ENCODE peak calls at places on chromosomes 5 and 9, in seven cellular contexts. J is neuronal stem cell, A is H9, O is mesenchymal stem cell, N is IMR-90, E is mesendoderm, U is H1. D is an unnamed sample.

GRCh38 chr5:61292130-61292672 is 39.9 kb upstream of the ZSWIM6 start:
- DNase-seq in J (no peak), A (no peak), O (no peak), N (no peak), E (no peak), U (no peak), D (no peak)

GRCh38 chr5:173243215-173243614 is 8.2 kb upstream of the NKX2-5 start:
- DNase-seq in J (no peak), A (no peak), O (no peak), N (no peak), E (no peak), U (no peak), D (no peak)

GRCh38 chr5:171419663-171420428 is 399 bp downstream of the FGF18 start:
- DNase-seq in J (peak; percentile 43), A (peak; percentile 54), O (no peak), N (peak; percentile 29), E (peak; percentile 46), U (no peak), D (no peak)

GRCh38 chr5:55320571-55320970 is 12.8 kb downstream of the MTREX start:
- DNase-seq in J (no peak), A (no peak), O (no peak), N (no peak), E (no peak), U (no peak), D (no peak)

GRCh38 chr5:95564450-95564849 is 9.5 kb downstream of the ARSK start:
- DNase-seq in J (no peak), A (no peak), O (no peak), N (no peak), E (no peak), U (no peak), D (peak; percentile 39)

GRCh38 chr5:142748132-142748531 is 22.0 kb upstream of the ARHGAP26 start:
- DNase-seq in J (no peak), A (no peak), O (peak; percentile 56), N (peak; percentile 24), E (no peak), U (no peak), D (no peak)

GRCh38 chr5:87243161-87243877 is 24.4 kb upstream of the RASA1 start:
- DNase-seq in J (no peak), A (no peak), O (peak; percentile 93), N (peak; percentile 88), E (no peak), U (no peak), D (peak; percentile 75)

GRCh38 chr9:112764837-112765236 is 14.3 kb downstream of the SNX30 start:
- DNase-seq in J (no peak), A (peak; percentile 76), O (no peak), N (no peak), E (peak; percentile 54), U (no peak), D (peak; percentile 62)

GRCh38 chr5:181133610-181134231 is 2.8 kb upstream of the OR2V1 start:
- DNase-seq in J (no peak), A (no peak), O (peak; percentile 43), N (peak; percentile 51), E (no peak), U (no peak), D (no peak)

GRCh38 chr9:128838338-128838737 is 8.7 kb upstream of the SPOUT1 start:
- DNase-seq in J (no peak), A (no peak), O (no peak), N (no peak), E (no peak), U (no peak), D (peak; percentile 97)

GRCh38 chr9:128259156-128259555 is 16.7 kb downstream of the GOLGA2 start:
- DNase-seq in J (no peak), A (peak; percentile 73), O (no peak), N (no peak), E (peak; percentile 42), U (no peak), D (no peak)

GRCh38 chr9:80866576-80867227 is 822.6 kb downstream of the TLE1 start:
- DNase-seq in J (no peak), A (no peak), O (peak; percentile 42), N (peak; percentile 52), E (no peak), U (no peak), D (no peak)

GRCh38 chr5:173294673-173295320 is 33.4 kb downstream of the STC2 start:
- DNase-seq in J (no peak), A (no peak), O (no peak), N (no peak), E (peak; percentile 55), U (no peak), D (no peak)

GRCh38 chr9:7802666-7803065 is 3.1 kb upstream of the DMAC1 start:
- DNase-seq in J (no peak), A (no peak), O (no peak), N (peak; percentile 29), E (no peak), U (no peak), D (no peak)

GRCh38 chr5:30103056-30104020 is 1090.1 kb upstream of the CDH6 start:
- DNase-seq in J (no peak), A (no peak), O (peak; percentile 3), N (no peak), E (no peak), U (no peak), D (no peak)

GRCh38 chr5:92518318-92518913 is 1062.6 kb downstream of the NR2F1-AS1 start:
- DNase-seq in J (no peak), A (peak; percentile 34), O (peak; percentile 56), N (peak; percentile 80), E (peak; percentile 57), U (no peak), D (no peak)

DNA sequence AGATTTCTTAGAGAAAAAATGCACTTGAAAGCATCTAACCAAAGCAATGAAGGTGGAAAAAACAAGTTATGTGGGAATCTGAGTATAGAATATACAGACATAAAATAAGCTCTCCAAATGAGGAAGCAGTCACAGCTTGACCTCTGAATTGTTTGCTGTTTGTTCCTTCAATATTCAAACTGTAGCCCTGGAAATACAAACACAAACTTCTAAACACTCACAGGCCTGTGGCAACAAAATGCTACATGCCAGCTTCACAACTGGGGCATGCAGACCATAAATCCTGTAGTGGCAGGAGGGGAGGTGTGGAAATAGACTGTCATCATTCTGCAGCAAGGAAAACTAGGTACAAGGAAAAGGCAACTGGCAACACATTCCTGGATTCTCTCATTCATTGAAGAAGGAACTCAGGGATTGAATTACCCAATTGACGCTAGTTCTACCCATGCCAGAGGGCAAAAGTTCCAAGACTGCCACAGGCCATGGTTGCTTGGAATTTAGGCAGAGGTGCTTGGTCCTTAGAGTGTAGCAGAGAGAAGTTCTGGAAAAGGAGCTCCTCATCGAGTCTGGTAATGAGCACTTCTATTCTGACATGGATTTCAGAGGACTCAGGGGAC is 349.6 kb downstream of the PDE4D start:
- DNase-seq in J (no peak), A (no peak), O (no peak), N (no peak), E (peak; percentile 44), U (no peak), D (no peak)
- H2BK120ac ChIP-seq in J (no peak overlapping the region), A (no peak overlapping the region), O (no peak overlapping the region), N (no peak overlapping the region), E (no peak overlapping the region), U (no peak overlapping the region), D (no peak overlapping the region)

GRCh38 chr9:88753691-88754367 is 218.9 kb downstream of the NXNL2 start:
- DNase-seq in J (no peak), A (no peak), O (peak; percentile 63), N (peak; percentile 77), E (no peak), U (no peak), D (no peak)
- H3K4ac ChIP-seq in J (no peak overlapping the region), A (no peak overlapping the region), O (peak overlapping the region; percentile 52), N (no peak overlapping the region), E (no peak overlapping the region), U (no peak overlapping the region), D (no peak overlapping the region)

GRCh38 chr9:2781336-2781735 is 62.6 kb downstream of the PUM3 start:
- DNase-seq in J (no peak), A (no peak), O (no peak), N (no peak), E (no peak), U (no peak), D (no peak)

GRCh38 chr9:2780846-2781245 is 63.0 kb downstream of the PUM3 start:
- DNase-seq in J (no peak), A (no peak), O (no peak), N (no peak), E (no peak), U (no peak), D (peak; percentile 69)

GRCh38 chr9:2780326-2780725 is 63.0 kb downstream of the KCNV2 start:
- DNase-seq in J (no peak), A (no peak), O (no peak), N (no peak), E (no peak), U (no peak), D (no peak)

GRCh38 chr9:2777454-2777853 is 60.1 kb downstream of the KCNV2 start:
- DNase-seq in J (no peak), A (no peak), O (no peak), N (no peak), E (no peak), U (no peak), D (no peak)

DNA sequence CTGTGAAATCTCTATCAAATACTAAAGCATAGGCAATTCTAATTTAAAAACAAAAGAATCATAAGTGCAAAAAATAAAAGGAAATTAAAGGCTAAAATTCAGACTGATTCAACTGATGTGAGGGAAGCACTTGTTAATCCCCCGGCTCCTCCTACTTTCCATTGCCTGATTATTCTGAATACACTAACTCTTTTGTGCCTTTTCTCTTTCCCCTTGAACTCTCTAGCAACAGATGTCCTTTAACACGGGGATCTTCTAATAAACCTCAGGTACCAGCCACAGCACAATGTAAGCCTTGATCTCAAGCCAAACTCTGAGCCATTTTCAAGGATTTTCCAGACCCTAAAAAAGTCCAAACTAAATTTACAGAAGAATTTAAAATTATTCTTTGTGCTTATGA is 61.5 kb downstream of the KCNV2 start:
- DNase-seq in J (no peak), A (no peak), O (no peak), N (no peak), E (no peak), U (no peak), D (no peak)
- H2BK120ac ChIP-seq in J (no peak overlapping the region), A (no peak overlapping the region), O (no peak overlapping the region), N (no peak overlapping the region), E (no peak overlapping the region), U (no peak overlapping the region), D (no peak overlapping the region)

GRCh38 chr9:70131296-70131695 is 87.6 kb downstream of the MAMDC2 start:
- DNase-seq in J (no peak), A (no peak), O (no peak), N (no peak), E (no peak), U (no peak), D (no peak)
- H3K4ac ChIP-seq in J (no peak overlapping the region), A (no peak overlapping the region), O (no peak overlapping the region), N (no peak overlapping the region), E (no peak overlapping the region), U (no peak overlapping the region), D (no peak overlapping the region)

GRCh38 chr5:135596788-135597187 is 18.0 kb upstream of the CXCL14 start:
- DNase-seq in J (no peak), A (no peak), O (no peak), N (no peak), E (no peak), U (no peak), D (no peak)

GRCh38 chr5:135599421-135600140 is 20.8 kb upstream of the CXCL14 start:
- DNase-seq in J (no peak), A (no peak), O (no peak), N (no peak), E (no peak), U (no peak), D (no peak)

GRCh38 chr5:135600141-135600570 is 21.4 kb upstream of the CXCL14 start:
- DNase-seq in J (no peak), A (no peak), O (no peak), N (no peak), E (no peak), U (no peak), D (no peak)

GRCh38 chr5:135600971-135601381 is 22.2 kb upstream of the CXCL14 start:
- DNase-seq in J (no peak), A (no peak), O (no peak), N (no peak), E (no peak), U (no peak), D (no peak)

GRCh38 chr5:135598691-135599395 is 20.1 kb upstream of the CXCL14 start:
- DNase-seq in J (no peak), A (no peak), O (no peak), N (no peak), E (no peak), U (no peak), D (no peak)
- H2BK120ac ChIP-seq in J (no peak overlapping the region), A (no peak overlapping the region), O (no peak overlapping the region), N (no peak overlapping the region), E (no peak overlapping the region), U (no peak overlapping the region), D (no peak overlapping the region)